ENCODE peak calls at places on chromosome 13, in nine cellular contexts. X is fibroblast of mammary gland, Q is pancreas, A is fibroblast of lung, J is keratinocyte, V is activated B cell treated with CpG ODN at 0.5 μM for 24 hours, E is uterus, O is tibial artery, S is OCI-LY7. R is an unnamed sample.

GRCh38 chr13:26664286-26664685 is 96.3 kb downstream of the GPR12 start:
- DNase-seq in E (no peak), S (no peak), V (no peak), O (no peak), Q (no peak), X (no peak), A (no peak), J (no peak), R (no peak)

GRCh38 chr13:22082437-22083100 is 411.7 kb downstream of the FGF9 start:
- DNase-seq in J (no peak), E (no peak), O (no peak), A (no peak), X (no peak), Q (no peak), V (no peak), S (no peak), R (no peak)

GRCh38 chr13:50309872-50310594 is 294.8 kb downstream of the KCNRG start:
- DNase-seq in A (peak), V (no peak), E (no peak), Q (no peak), J (no peak), X (no peak), O (no peak), S (no peak), R (no peak)

GRCh38 chr13:87235621-87236020 is 435.6 kb upstream of the SLITRK5 start:
- DNase-seq in S (no peak), V (no peak), O (no peak), X (peak), E (no peak), A (peak), Q (no peak), J (no peak), R (no peak)

GRCh38 chr13:105035092-105035491 is 1500.4 kb downstream of the EFNB2 start:
- DNase-seq in X (no peak), V (no peak), E (no peak), O (no peak), A (no peak), S (no peak), J (no peak), Q (no peak), R (no peak)

GRCh38 chr13:91661692-91662490 is 263.5 kb downstream of the GPC5 start:
- DNase-seq in X (no peak), A (no peak), V (no peak), E (no peak), S (no peak), Q (no peak), J (no peak), O (no peak), R (no peak)

GRCh38 chr13:23899555-23899954 is 2.3 kb upstream of the C1QTNF9B start:
- DNase-seq in Q (no peak), V (no peak), S (peak), A (peak), O (no peak), E (peak), J (no peak), X (peak), R (no peak)

GRCh38 chr13:112251930-112252585 is 124.1 kb upstream of the SPACA7 start:
- DNase-seq in J (no peak), X (no peak), S (no peak), V (no peak), O (no peak), A (no peak), Q (no peak), E (no peak), R (no peak)

GRCh38 chr13:21365574-21365973 is 93.5 kb downstream of the ZDHHC20 start:
- DNase-seq in V (no peak), J (no peak), S (no peak), Q (no peak), E (no peak), O (no peak), A (no peak), X (no peak), R (peak)

GRCh38 chr13:41588899-41589298 is 131.5 kb downstream of the RGCC start:
- DNase-seq in S (no peak), A (peak), J (peak), E (no peak), O (no peak), X (peak), Q (no peak), V (no peak), R (peak)

GRCh38 chr13:51282322-51282721 is 57.2 kb upstream of the SERPINE3 start:
- DNase-seq in V (no peak), O (no peak), A (no peak), E (no peak), S (no peak), J (no peak), Q (no peak), X (no peak), R (no peak)

GRCh38 chr13:44155422-44156293 is 218.0 kb upstream of the SERP2 start:
- DNase-seq in V (no peak), S (no peak), E (peak), O (peak), A (peak), Q (no peak), X (peak), J (no peak), R (no peak)

GRCh38 chr13:75806101-75806500 is 170.0 kb downstream of the LMO7 start:
- DNase-seq in J (no peak), X (no peak), O (no peak), S (no peak), A (no peak), V (no peak), Q (no peak), E (no peak), R (no peak)

GRCh38 chr13:36029171-36029570 is 102.0 kb downstream of the DCLK1 start:
- DNase-seq in E (no peak), S (no peak), Q (no peak), O (no peak), J (no peak), V (no peak), X (peak), A (peak), R (no peak)

GRCh38 chr13:28478127-28478526 is 16.8 kb downstream of the FLT1 start:
- DNase-seq in X (peak), A (peak), Q (no peak), O (no peak), J (no peak), V (no peak), E (no peak), S (no peak), R (no peak)

GRCh38 chr13:50133277-50133953 is 118.2 kb downstream of the KCNRG start:
- DNase-seq in V (no peak), O (no peak), Q (peak), S (no peak), E (no peak), J (no peak), A (no peak), X (no peak), R (no peak)

GRCh38 chr13:70585109-70585508 is 476.9 kb upstream of the KLHL1 start:
- DNase-seq in V (no peak), J (no peak), Q (no peak), A (no peak), S (no peak), X (no peak), O (no peak), E (no peak), R (no peak)

GRCh38 chr13:113112893-113113845 is 7.6 kb downstream of the F7 start:
- DNase-seq in J (no peak), S (no peak), A (no peak), X (no peak), V (no peak), Q (no peak), O (peak), E (peak), R (no peak)

GRCh38 chr13:35566340-35566739 is 89.9 kb upstream of the MAB21L1 start:
- DNase-seq in O (no peak), J (no peak), Q (no peak), X (peak), V (no peak), S (no peak), A (no peak), E (no peak), R (no peak)

GRCh38 chr13:107291875-107292274 is 723.9 kb upstream of the ARGLU1 start:
- DNase-seq in A (no peak), E (no peak), S (no peak), J (no peak), X (no peak), V (no peak), O (no peak), Q (no peak), R (no peak)

GRCh38 chr13:110113284-110113764 is 193.6 kb downstream of the COL4A1 start:
- DNase-seq in A (peak), V (no peak), Q (no peak), S (no peak), E (no peak), X (peak), J (peak), O (no peak), R (no peak)

GRCh38 chr13:73943137-73943964 is 190.9 kb downstream of the KLF12 start:
- DNase-seq in X (peak), E (no peak), Q (no peak), J (no peak), V (no peak), S (no peak), A (no peak), O (no peak), R (no peak)

GRCh38 chr13:48232420-48233096 is 448 bp upstream of the ITM2B start:
- DNase-seq in A (no peak), S (no peak), Q (no peak), E (peak), J (no peak), X (peak), O (peak), V (no peak), R (peak)

GRCh38 chr13:106446011-106446410 is 89.5 kb downstream of the EFNB2 start:
- DNase-seq in J (no peak), V (no peak), Q (no peak), O (no peak), S (no peak), E (no peak), A (peak), X (peak), R (no peak)

GRCh38 chr13:36251528-36251927 is 37.2 kb upstream of the SOHLH2 start:
- DNase-seq in Q (no peak), A (peak), J (no peak), S (no peak), X (peak), V (no peak), O (no peak), E (no peak), R (no peak)

GRCh38 chr13:32125221-32125621 is 93.6 kb downstream of the FRY start:
- DNase-seq in Q (no peak), V (no peak), A (peak), X (peak), E (peak), O (no peak), J (no peak), S (no peak), R (no peak)

GRCh38 chr13:35144496-35144895 is 202.4 kb downstream of the NBEA start:
- DNase-seq in J (no peak), S (no peak), Q (no peak), E (no peak), X (peak), V (no peak), O (no peak), A (peak), R (no peak)

GRCh38 chr13:49711218-49711863 is 20.1 kb upstream of the EBPL start:
- DNase-seq in A (peak), J (no peak), V (no peak), E (no peak), O (no peak), S (no peak), X (peak), Q (no peak), R (no peak)

GRCh38 chr13:35695411-35695810 is 218.9 kb upstream of the MAB21L1 start:
- DNase-seq in E (no peak), A (no peak), O (no peak), Q (no peak), X (peak), J (no peak), V (no peak), S (no peak), R (no peak)

GRCh38 chr13:27086599-27087265 is 84.9 kb downstream of the USP12 start:
- DNase-seq in Q (no peak), V (no peak), A (peak), O (no peak), S (no peak), E (no peak), J (no peak), X (no peak), R (no peak)

GRCh38 chr13:29935309-29935981 is 85.0 kb upstream of the UBL3 start:
- DNase-seq in X (no peak), Q (no peak), V (no peak), J (no peak), E (no peak), A (no peak), O (no peak), S (peak), R (peak)

GRCh38 chr13:59771272-59771671 is 392.5 kb downstream of the DIAPH3 start:
- DNase-seq in S (no peak), V (no peak), Q (no peak), O (no peak), J (no peak), A (no peak), E (no peak), X (peak), R (no peak)

GRCh38 chr13:90565985-90566713 is 781.3 kb upstream of the MIR17HG start:
- DNase-seq in Q (no peak), S (no peak), E (no peak), A (no peak), J (no peak), X (no peak), V (no peak), O (no peak), R (no peak)

GRCh38 chr13:23921451-23921888 is 24.2 kb upstream of the C1QTNF9B start:
- DNase-seq in S (peak), X (peak), Q (no peak), A (peak), O (no peak), J (peak), V (no peak), E (no peak), R (peak)

GRCh38 chr13:74128171-74128767 is 5.9 kb downstream of the KLF12 start:
- DNase-seq in S (no peak), X (peak), A (peak), E (no peak), J (no peak), V (no peak), Q (no peak), O (no peak), R (peak)

GRCh38 chr13:20400774-20401173 is 124.9 kb downstream of the CRYL1 start:
- DNase-seq in X (peak), E (no peak), O (no peak), A (peak), V (no peak), J (no peak), Q (no peak), S (no peak), R (no peak)

GRCh38 chr13:67001363-67001762 is 228.8 kb downstream of the PCDH9 start:
- DNase-seq in X (no peak), J (no peak), E (no peak), O (no peak), V (no peak), Q (no peak), A (no peak), S (no peak), R (no peak)

GRCh38 chr13:80278706-80279105 is 62.2 kb downstream of the SPRY2 start:
- DNase-seq in X (no peak), V (no peak), E (no peak), S (no peak), J (no peak), A (no peak), O (no peak), Q (peak), R (no peak)

GRCh38 chr13:65470781-65471180 is 1759.4 kb downstream of the PCDH9 start:
- DNase-seq in S (no peak), Q (no peak), O (no peak), V (no peak), E (no peak), J (no peak), A (peak), X (no peak), R (no peak)

GRCh38 chr13:65472336-65472735 is 1757.8 kb downstream of the PCDH9 start:
- DNase-seq in V (no peak), S (no peak), E (no peak), Q (no peak), J (no peak), O (no peak), X (no peak), A (peak), R (no peak)

GRCh38 chr13:65473199-65473598 is 1756.9 kb downstream of the PCDH9 start:
- DNase-seq in E (no peak), A (no peak), O (no peak), Q (no peak), S (no peak), J (no peak), X (no peak), V (no peak), R (no peak)

DNA sequence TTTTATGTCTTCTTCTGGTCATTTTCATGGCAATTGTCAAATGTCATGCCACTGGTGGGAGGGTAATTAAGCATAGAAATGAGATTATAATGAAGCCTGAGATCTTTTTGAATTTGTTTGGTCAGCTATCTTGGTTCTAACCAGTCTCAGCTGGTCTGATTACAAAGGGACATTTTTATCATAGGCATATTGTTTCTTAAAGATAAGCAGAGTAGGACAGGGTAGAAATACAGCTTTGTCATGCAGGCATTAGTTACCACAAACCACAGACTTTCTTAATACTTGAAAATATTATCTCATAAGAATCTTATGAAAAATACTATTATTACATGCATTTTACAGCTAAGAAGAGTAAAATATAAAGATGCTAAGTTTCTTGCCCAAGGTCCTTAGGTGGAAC is 1761.5 kb downstream of the PCDH9 start:
- DNase-seq in O (no peak), V (no peak), S (no peak), X (no peak), A (peak), Q (no peak), J (no peak), E (no peak), R (no peak)
- TF ChIP-seq CTCF in O (no peak), V (no peak), S (no peak), X (no peak), A (no peak), Q (no peak), J (no peak), E (no peak), R (no peak)

GRCh38 chr13:101317986-101318523 is 98.3 kb downstream of the NALCN start:
- DNase-seq in J (no peak), O (no peak), V (no peak), A (no peak), X (no peak), Q (peak), E (no peak), S (no peak), R (no peak)
- TF ChIP-seq CTCF in J (no peak), O (no peak), V (no peak), A (no peak), X (no peak), Q (no peak), E (no peak), S (no peak), R (no peak)

DNA sequence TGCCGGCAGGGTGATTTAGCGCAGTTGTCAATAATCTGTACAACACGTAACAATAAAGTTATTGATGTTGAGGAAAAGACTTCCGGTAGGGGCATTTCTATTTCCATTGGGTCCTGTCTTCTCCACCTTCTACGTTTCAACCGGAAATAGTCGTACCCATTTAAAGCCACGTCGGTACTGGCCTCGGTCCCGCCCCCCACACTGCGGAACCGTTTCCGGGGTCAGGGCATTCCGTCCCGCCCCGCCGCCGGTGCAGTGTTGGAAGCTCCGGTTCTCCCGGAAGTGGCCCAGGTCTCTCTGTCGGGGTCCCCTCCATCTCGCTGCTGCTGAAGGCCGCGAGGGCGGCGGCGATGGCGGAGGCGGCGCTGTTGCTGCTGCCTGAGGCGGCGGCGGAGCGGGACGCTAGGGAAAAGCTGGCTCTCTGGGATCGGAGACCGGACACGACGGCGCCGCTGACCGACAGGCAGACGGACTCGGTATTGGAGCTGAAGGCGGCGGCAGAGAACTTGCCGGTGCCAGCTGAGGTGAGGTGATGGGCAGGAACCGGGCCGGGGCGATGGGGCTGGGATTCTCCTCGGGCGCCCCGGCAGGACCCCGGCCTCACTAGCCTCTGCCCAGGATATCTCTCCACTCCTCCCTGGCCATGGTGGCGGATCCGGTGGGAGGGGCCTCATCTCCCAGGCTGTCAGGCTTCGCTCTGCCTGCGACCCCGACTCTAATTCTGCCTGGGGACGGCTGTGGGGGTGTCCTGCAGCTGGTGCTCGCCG is at the start of gene COG3:
- DNase-seq in O (peak), S (peak), J (no peak), E (peak), Q (peak), V (peak), A (peak), X (peak), R (peak)
- TF ChIP-seq CTCF in O (peak), S (peak), J (peak), E (peak), Q (peak), V (no peak), A (peak), X (peak), R (no peak)

GRCh38 chr13:97015661-97016350 is 21.5 kb upstream of the OXGR1 start:
- DNase-seq in Q (no peak), J (no peak), A (peak), S (peak), E (no peak), O (no peak), X (no peak), V (no peak), R (peak)
- TF ChIP-seq CTCF in Q (no peak), J (no peak), A (no peak), S (no peak), E (no peak), O (no peak), X (no peak), V (no peak), R (no peak)

GRCh38 chr13:81957121-81957520 is 1616.2 kb upstream of the SPRY2 start:
- DNase-seq in V (no peak), Q (no peak), X (no peak), E (no peak), J (no peak), S (no peak), O (no peak), A (no peak), R (no peak)
- TF ChIP-seq CTCF in V (no peak), Q (no peak), X (no peak), E (no peak), J (no peak), S (peak), O (no peak), A (no peak), R (no peak)

GRCh38 chr13:82976499-82976898 is 905.8 kb downstream of the SLITRK1 start:
- DNase-seq in J (no peak), X (peak), O (no peak), A (no peak), E (no peak), S (no peak), V (no peak), Q (no peak), R (no peak)
- TF ChIP-seq CTCF in J (no peak), X (peak), O (no peak), A (peak), E (no peak), S (peak), V (no peak), Q (no peak), R (no peak)

GRCh38 chr13:25401958-25402357 is 30.2 kb downstream of the ATP8A2 start:
- DNase-seq in E (no peak), A (no peak), S (no peak), X (no peak), O (no peak), J (no peak), V (no peak), Q (no peak), R (no peak)

GRCh38 chr13:25409938-25410337 is 38.2 kb downstream of the ATP8A2 start:
- DNase-seq in J (no peak), E (no peak), A (no peak), O (no peak), S (no peak), Q (no peak), V (no peak), X (no peak), R (no peak)

DNA sequence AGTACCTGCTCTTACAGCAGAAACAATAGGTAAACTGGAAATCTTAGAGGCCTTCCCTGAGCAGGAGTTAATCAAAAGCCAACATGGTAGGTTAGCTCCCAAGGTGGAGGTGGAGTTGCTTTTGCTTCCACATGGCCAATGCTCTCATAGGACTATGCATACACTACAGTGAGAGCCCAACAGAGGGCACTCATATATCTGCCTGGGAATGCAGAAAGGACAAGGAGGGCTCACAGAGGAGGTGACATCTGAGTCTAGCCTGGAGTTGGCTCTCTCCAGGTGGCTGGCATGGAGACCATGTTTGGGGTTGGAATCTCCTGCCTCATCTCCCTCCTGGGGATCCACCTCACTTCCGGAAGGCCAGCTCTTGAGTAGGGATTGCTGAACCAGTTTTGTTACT is 34.6 kb downstream of the ATP8A2 start:
- DNase-seq in Q (no peak), A (no peak), X (no peak), O (no peak), E (no peak), S (peak), V (no peak), J (no peak), R (no peak)
- TF ChIP-seq CTCF in Q (no peak), A (no peak), X (no peak), O (no peak), E (no peak), S (peak), V (no peak), J (no peak), R (no peak)